ENCODE peak calls at places on chromosomes 1 and 21, in four cellular contexts. One of them, this sample, is unnamed.

GRCh38 chr1:234413485-234413884 is 40.2 kb downstream of the COA6 start:
- DNase-seq in heart left ventricle: no peak
- DNase-seq in AG09309: no peak
- DNase-seq in foreskin fibroblast: no peak
- DNase-seq in this sample: no peak

GRCh38 chr1:23558140-23558871 is 995 bp downstream of the ID3 start:
- DNase-seq in heart left ventricle: peak
- DNase-seq in AG09309: no peak
- DNase-seq in foreskin fibroblast: peak
- DNase-seq in this sample: no peak

GRCh38 chr1:160726498-160727391 is 12.3 kb upstream of the SLAMF7 start:
- DNase-seq in foreskin fibroblast: peak
- DNase-seq in heart left ventricle: peak
- DNase-seq in AG09309: no peak
- DNase-seq in this sample: peak

GRCh38 chr1:157147906-157148717 is 9.9 kb upstream of the ETV3 start:
- DNase-seq in foreskin fibroblast: no peak
- DNase-seq in AG09309: no peak
- DNase-seq in heart left ventricle: no peak
- DNase-seq in this sample: no peak

GRCh38 chr1:43557744-43558245 is 27.1 kb downstream of the PTPRF start:
- DNase-seq in heart left ventricle: no peak
- DNase-seq in foreskin fibroblast: peak
- DNase-seq in AG09309: no peak
- DNase-seq in this sample: no peak

GRCh38 chr1:228424685-228425660 is 8.3 kb upstream of the TRIM17 start:
- DNase-seq in foreskin fibroblast: no peak
- DNase-seq in heart left ventricle: no peak
- DNase-seq in AG09309: no peak
- DNase-seq in this sample: no peak

GRCh38 chr1:3650248-3651010 is 526 bp upstream of the WRAP73 start:
- DNase-seq in AG09309: no peak
- DNase-seq in heart left ventricle: no peak
- DNase-seq in foreskin fibroblast: no peak
- DNase-seq in this sample: no peak

GRCh38 chr1:215718888-215719287 is 151.8 kb downstream of the KCTD3 start:
- DNase-seq in heart left ventricle: no peak
- DNase-seq in AG09309: no peak
- DNase-seq in foreskin fibroblast: no peak
- DNase-seq in this sample: no peak

GRCh38 chr1:45892068-45892785 is 88.8 kb downstream of the MAST2 start:
- DNase-seq in AG09309: peak
- DNase-seq in heart left ventricle: no peak
- DNase-seq in foreskin fibroblast: peak
- DNase-seq in this sample: peak

GRCh38 chr1:42259739-42260064 is 75.3 kb downstream of the FOXJ3 start:
- DNase-seq in heart left ventricle: no peak
- DNase-seq in foreskin fibroblast: no peak
- DNase-seq in AG09309: no peak
- DNase-seq in this sample: no peak

GRCh38 chr1:94332952-94333351 is 85.2 kb upstream of the ABCD3 start:
- DNase-seq in AG09309: no peak
- DNase-seq in heart left ventricle: no peak
- DNase-seq in foreskin fibroblast: peak
- DNase-seq in this sample: no peak

GRCh38 chr1:235050911-235051360 is 77.7 kb downstream of the TOMM20 start:
- DNase-seq in AG09309: peak
- DNase-seq in heart left ventricle: peak
- DNase-seq in foreskin fibroblast: peak
- DNase-seq in this sample: no peak

GRCh38 chr1:239574112-239574511 is 187.7 kb downstream of the CHRM3 start:
- DNase-seq in heart left ventricle: no peak
- DNase-seq in foreskin fibroblast: no peak
- DNase-seq in AG09309: no peak
- DNase-seq in this sample: no peak

GRCh38 chr21:42389449-42389835 is 6.4 kb downstream of the TMPRSS3 start:
- DNase-seq in AG09309: no peak
- DNase-seq in heart left ventricle: no peak
- DNase-seq in foreskin fibroblast: no peak
- DNase-seq in this sample: no peak

GRCh38 chr1:211648980-211649934 is 26.2 kb downstream of the NEK2 start:
- DNase-seq in heart left ventricle: no peak
- DNase-seq in foreskin fibroblast: no peak
- DNase-seq in AG09309: no peak
- DNase-seq in this sample: no peak

GRCh38 chr1:29760165-29760564 is 523.8 kb downstream of the PTPRU start:
- DNase-seq in heart left ventricle: no peak
- DNase-seq in foreskin fibroblast: no peak
- DNase-seq in AG09309: no peak
- DNase-seq in this sample: no peak

GRCh38 chr1:43986712-43987111 is 4.7 kb upstream of the CCDC24 start:
- DNase-seq in heart left ventricle: no peak
- DNase-seq in foreskin fibroblast: no peak
- DNase-seq in AG09309: no peak
- DNase-seq in this sample: no peak

GRCh38 chr1:186420923-186421322 is 40.0 kb downstream of the PDC start:
- DNase-seq in AG09309: no peak
- DNase-seq in heart left ventricle: no peak
- DNase-seq in foreskin fibroblast: peak
- DNase-seq in this sample: no peak

GRCh38 chr1:46517010-46517600 is 27.5 kb downstream of the DMBX1 start:
- DNase-seq in heart left ventricle: no peak
- DNase-seq in foreskin fibroblast: no peak
- DNase-seq in AG09309: no peak
- DNase-seq in this sample: no peak

GRCh38 chr21:18772404-18772803 is 368.8 kb upstream of the TMPRSS15 start:
- DNase-seq in heart left ventricle: no peak
- DNase-seq in foreskin fibroblast: no peak
- DNase-seq in AG09309: no peak
- DNase-seq in this sample: no peak

GRCh38 chr1:31855038-31855845 is 39.4 kb upstream of the SPOCD1 start:
- DNase-seq in AG09309: peak
- DNase-seq in heart left ventricle: no peak
- DNase-seq in foreskin fibroblast: peak
- DNase-seq in this sample: no peak

GRCh38 chr1:186499571-186499970 is 38.7 kb upstream of the PDC start:
- DNase-seq in AG09309: no peak
- DNase-seq in heart left ventricle: no peak
- DNase-seq in foreskin fibroblast: no peak
- DNase-seq in this sample: no peak

GRCh38 chr1:206979379-206980043 is 9.3 kb upstream of the FCAMR start:
- DNase-seq in heart left ventricle: no peak
- DNase-seq in AG09309: peak
- DNase-seq in foreskin fibroblast: peak
- DNase-seq in this sample: no peak

GRCh38 chr1:237799762-237800474 is 90.8 kb downstream of the ZP4 start:
- DNase-seq in heart left ventricle: peak
- DNase-seq in foreskin fibroblast: no peak
- DNase-seq in AG09309: no peak
- DNase-seq in this sample: no peak

GRCh38 chr1:19484793-19485361 is 462 bp downstream of the CAPZB start:
- DNase-seq in foreskin fibroblast: no peak
- DNase-seq in AG09309: no peak
- DNase-seq in heart left ventricle: no peak
- DNase-seq in this sample: no peak

GRCh38 chr1:245715970-245716369 is 561.2 kb downstream of the KIF26B start:
- DNase-seq in AG09309: peak
- DNase-seq in foreskin fibroblast: peak
- DNase-seq in heart left ventricle: no peak
- DNase-seq in this sample: no peak

GRCh38 chr1:223515416-223515815 is 122.2 kb downstream of the CCDC185 start:
- DNase-seq in AG09309: no peak
- DNase-seq in foreskin fibroblast: no peak
- DNase-seq in heart left ventricle: no peak
- DNase-seq in this sample: no peak

GRCh38 chr1:205678286-205679111 is 1.8 kb downstream of the SLC45A3 start:
- DNase-seq in AG09309: no peak
- DNase-seq in foreskin fibroblast: peak
- DNase-seq in heart left ventricle: peak
- DNase-seq in this sample: no peak

GRCh38 chr1:24720152-24720551 is 25.1 kb upstream of the CLIC4 start:
- DNase-seq in AG09309: no peak
- DNase-seq in foreskin fibroblast: peak
- DNase-seq in heart left ventricle: peak
- DNase-seq in this sample: peak

GRCh38 chr21:15170614-15171013 is 105.8 kb upstream of the NRIP1 start:
- DNase-seq in foreskin fibroblast: no peak
- DNase-seq in heart left ventricle: no peak
- DNase-seq in AG09309: no peak
- DNase-seq in this sample: no peak

GRCh38 chr1:42392255-42392654 is 11.7 kb downstream of the RIMKLA start:
- DNase-seq in heart left ventricle: no peak
- DNase-seq in foreskin fibroblast: no peak
- DNase-seq in AG09309: no peak
- DNase-seq in this sample: no peak

GRCh38 chr1:78840447-78841251 is 165.9 kb downstream of the ADGRL4 start:
- DNase-seq in AG09309: peak
- DNase-seq in foreskin fibroblast: peak
- DNase-seq in heart left ventricle: peak
- DNase-seq in this sample: no peak

GRCh38 chr1:174258148-174258550 is 98.8 kb downstream of the RABGAP1L start:
- DNase-seq in foreskin fibroblast: peak
- DNase-seq in heart left ventricle: no peak
- DNase-seq in AG09309: no peak
- DNase-seq in this sample: no peak
- TF ChIP-seq CTCF in foreskin fibroblast: no peak
- TF ChIP-seq CTCF in heart left ventricle: peak
- TF ChIP-seq CTCF in AG09309: peak
- TF ChIP-seq CTCF in this sample: no peak

DNA sequence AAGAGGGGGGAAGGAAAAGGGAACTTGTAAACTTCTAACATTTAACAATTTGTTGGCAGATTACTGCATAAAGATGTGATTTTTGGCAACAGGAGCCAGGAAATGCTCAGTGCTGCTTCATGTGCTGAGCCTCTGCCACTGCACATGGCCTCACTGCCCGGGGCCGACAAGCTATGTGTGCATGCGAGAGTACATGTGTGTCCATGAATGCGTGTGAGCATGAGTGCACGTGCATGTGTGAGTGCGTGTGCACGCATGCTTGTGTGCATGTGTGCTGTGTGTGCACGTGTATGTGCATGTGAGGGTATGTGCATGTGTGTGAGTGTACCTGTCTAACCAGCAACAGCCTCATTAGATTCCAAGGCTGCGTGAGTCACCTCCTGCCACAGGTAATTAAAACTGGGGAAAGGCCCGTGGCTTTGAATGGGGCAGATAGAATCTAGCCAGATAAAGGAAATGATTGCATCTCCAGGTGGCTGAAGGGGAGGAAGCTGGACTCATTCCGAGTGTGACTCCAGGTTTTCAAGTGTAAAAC is 41.4 kb upstream of the TSPEAR start:
- DNase-seq in heart left ventricle: no peak
- DNase-seq in foreskin fibroblast: peak
- DNase-seq in AG09309: no peak
- DNase-seq in this sample: no peak
- TF ChIP-seq CTCF in heart left ventricle: no peak
- TF ChIP-seq CTCF in foreskin fibroblast: no peak
- TF ChIP-seq CTCF in AG09309: no peak
- TF ChIP-seq CTCF in this sample: no peak

DNA sequence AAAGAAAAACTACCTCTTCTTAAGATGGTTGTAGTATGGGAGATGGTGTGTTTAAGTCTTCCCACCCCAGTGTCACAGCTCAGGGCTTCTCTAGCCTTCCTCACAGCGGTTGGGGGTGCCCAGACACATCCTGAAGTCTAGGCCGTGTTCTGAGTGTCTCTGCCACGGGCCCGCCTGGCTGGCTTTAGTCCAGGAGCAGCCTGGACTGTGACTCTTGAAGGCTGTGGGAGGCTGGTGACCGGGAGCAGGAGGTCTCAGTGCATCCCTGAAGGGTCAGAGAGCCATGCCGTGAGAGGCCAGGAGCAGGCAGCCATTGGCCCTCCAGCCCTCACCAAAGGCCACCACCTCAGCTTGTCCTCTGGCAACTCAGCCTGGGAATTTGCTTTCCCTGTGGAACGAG is 4.5 kb downstream of the EPHX1 start:
- DNase-seq in foreskin fibroblast: no peak
- DNase-seq in AG09309: no peak
- DNase-seq in heart left ventricle: peak
- DNase-seq in this sample: no peak
- TF ChIP-seq CTCF in foreskin fibroblast: no peak
- TF ChIP-seq CTCF in AG09309: no peak
- TF ChIP-seq CTCF in heart left ventricle: no peak
- TF ChIP-seq CTCF in this sample: no peak

DNA sequence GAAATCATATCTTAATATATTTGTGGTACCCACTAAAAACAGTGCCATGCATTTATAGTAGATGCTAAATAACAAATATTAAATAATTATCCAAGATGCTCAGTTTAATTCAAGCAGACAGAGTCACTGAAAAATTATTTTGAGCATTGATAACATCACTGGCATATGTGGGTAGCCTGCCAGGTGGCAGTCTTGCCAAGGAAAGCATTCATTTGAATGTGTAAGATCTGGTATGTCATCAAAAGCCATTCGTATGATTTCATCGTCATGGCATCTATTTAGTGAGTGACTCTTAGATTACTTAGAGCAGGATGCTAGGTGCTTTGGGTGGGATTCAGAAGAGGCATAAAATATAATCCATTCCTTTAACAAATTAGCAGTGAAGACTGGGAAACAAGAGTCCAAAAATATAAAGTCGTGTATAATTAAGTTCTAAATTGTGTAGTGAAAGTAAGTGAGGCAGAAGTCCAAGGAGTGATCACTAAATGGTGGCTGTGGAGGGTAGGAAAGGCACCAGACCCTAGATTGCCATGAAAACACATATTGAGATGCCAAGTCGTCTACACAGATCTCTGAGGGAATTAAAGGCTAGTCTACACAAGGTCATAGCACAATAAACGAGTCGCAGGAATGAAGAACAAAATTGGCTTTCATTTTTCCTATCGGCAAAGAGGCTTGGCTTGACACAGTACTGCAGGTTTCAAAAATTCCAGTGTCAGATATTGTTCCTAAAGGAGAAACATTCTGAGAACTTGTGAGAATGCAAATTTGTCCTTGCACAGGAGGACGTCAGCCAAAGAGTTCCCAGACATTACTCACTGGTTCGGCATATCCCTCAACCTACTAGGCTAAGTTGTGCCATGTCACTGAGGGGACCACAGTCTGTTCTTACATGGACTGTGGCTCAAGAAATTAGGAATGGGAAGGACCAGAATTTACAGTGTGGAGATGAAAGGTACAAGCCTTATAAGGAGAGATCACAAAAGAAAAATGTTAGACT is 130.8 kb downstream of the LYPLAL1 start:
- DNase-seq in foreskin fibroblast: peak
- DNase-seq in heart left ventricle: peak
- DNase-seq in AG09309: peak
- DNase-seq in this sample: no peak
- TF ChIP-seq CTCF in foreskin fibroblast: no peak
- TF ChIP-seq CTCF in heart left ventricle: no peak
- TF ChIP-seq CTCF in AG09309: peak
- TF ChIP-seq CTCF in this sample: no peak

GRCh38 chr21:30839304-30839703 is 9.7 kb upstream of the KRTAP7-1 start:
- DNase-seq in foreskin fibroblast: peak
- DNase-seq in AG09309: no peak
- DNase-seq in heart left ventricle: no peak
- DNase-seq in this sample: no peak
- TF ChIP-seq CTCF in foreskin fibroblast: no peak
- TF ChIP-seq CTCF in AG09309: no peak
- TF ChIP-seq CTCF in heart left ventricle: no peak
- TF ChIP-seq CTCF in this sample: no peak

GRCh38 chr1:246971322-246971721 is 36.5 kb downstream of the ZNF695 start:
- DNase-seq in foreskin fibroblast: peak
- DNase-seq in heart left ventricle: peak
- DNase-seq in AG09309: peak
- DNase-seq in this sample: peak
- TF ChIP-seq CTCF in foreskin fibroblast: peak
- TF ChIP-seq CTCF in heart left ventricle: peak
- TF ChIP-seq CTCF in AG09309: peak
- TF ChIP-seq CTCF in this sample: peak